ENCODE peak calls at places on chromosomes 13 and 19, in eight cellular contexts. S, J, H, Q, C, G, X and D are unnamed samples.

GRCh38 chr13:75787249-75787940 is 151.3 kb downstream of the LMO7 start:
- DNase-seq in H (no peak), S (no peak), J (peak; percentile 10), Q (no peak), G (no peak), X (no peak), C (no peak), D (no peak)

GRCh38 chr13:22049384-22049783 is 378.5 kb downstream of the FGF9 start:
- DNase-seq in G (no peak), S (no peak), Q (no peak), H (no peak), X (no peak), C (no peak), J (no peak), D (no peak)

GRCh38 chr13:38970380-38971051 is 20.1 kb downstream of the STOML3 start:
- DNase-seq in X (no peak), C (no peak), Q (no peak), J (no peak), H (no peak), G (peak; percentile 42), S (no peak), D (no peak)

GRCh38 chr19:46784262-46785053 is 3.9 kb downstream of the SLC1A5 start:
- DNase-seq in C (peak; percentile 71), X (peak; percentile 62), S (no peak), H (peak; percentile 80), Q (peak; percentile 67), J (peak; percentile 97), G (peak; percentile 82), D (peak; percentile 81)

GRCh38 chr13:65907656-65908441 is 1322.3 kb downstream of the PCDH9 start:
- DNase-seq in X (no peak), C (no peak), S (no peak), J (no peak), H (no peak), G (no peak), Q (no peak), D (no peak)

GRCh38 chr13:114149774-114150740 is 17.6 kb upstream of the RASA3 start:
- DNase-seq in Q (no peak), G (no peak), S (no peak), X (no peak), C (no peak), J (no peak), H (no peak), D (no peak)

GRCh38 chr19:49132974-49133609 is 13.7 kb downstream of the PPFIA3 start:
- DNase-seq in C (no peak), Q (peak; percentile 38), S (no peak), J (no peak), X (no peak), G (peak; percentile 84), H (no peak), D (no peak)

GRCh38 chr13:80881495-80882482 is 540.9 kb upstream of the SPRY2 start:
- DNase-seq in C (no peak), J (peak; percentile 1), S (no peak), H (no peak), Q (peak; percentile 15), G (no peak), X (no peak), D (no peak)

GRCh38 chr13:46341112-46341711 is 45.8 kb downstream of the RUBCNL start:
- DNase-seq in H (no peak), J (no peak), Q (no peak), X (peak; percentile 51), S (no peak), G (no peak), C (no peak), D (peak; percentile 33)

GRCh38 chr19:32870981-32871451 is 1.4 kb upstream of the SLC7A9 start:
- DNase-seq in X (no peak), Q (no peak), H (peak; percentile 43), C (no peak), G (no peak), J (no peak), S (no peak), D (no peak)

GRCh38 chr13:79258489-79258888 is 147.6 kb downstream of the RBM26 start:
- DNase-seq in G (no peak), J (no peak), S (no peak), H (no peak), C (no peak), X (no peak), Q (no peak), D (peak; percentile 87)

GRCh38 chr19:5086725-5087439 is 118.0 kb downstream of the KDM4B start:
- DNase-seq in H (no peak), X (no peak), S (no peak), C (no peak), J (peak; percentile 30), Q (no peak), G (peak; percentile 70), D (no peak)

GRCh38 chr19:11480927-11481776 is at the start of gene ELAVL3:
- DNase-seq in C (no peak), Q (no peak), J (no peak), H (no peak), X (no peak), G (peak; percentile 76), S (no peak), D (no peak)

GRCh38 chr19:11479090-11479469 is 1.8 kb downstream of the ELAVL3 start:
- DNase-seq in H (no peak), G (no peak), S (no peak), C (no peak), J (no peak), X (no peak), Q (no peak), D (no peak)

GRCh38 chr19:11479470-11480080 is 1.3 kb downstream of the ELAVL3 start:
- DNase-seq in C (no peak), S (no peak), Q (peak; percentile 100), H (peak; percentile 41), X (no peak), J (no peak), G (peak; percentile 91), D (no peak)

GRCh38 chr19:11481777-11482383 is 1.0 kb upstream of the ELAVL3 start:
- DNase-seq in S (peak; percentile 53), H (peak; percentile 52), J (peak; percentile 90), C (no peak), G (peak; percentile 95), X (peak; percentile 54), Q (peak; percentile 95), D (peak; percentile 58)

GRCh38 chr19:11480081-11480926 is 542 bp downstream of the ELAVL3 start:
- DNase-seq in H (no peak), S (no peak), Q (no peak), J (no peak), X (no peak), G (peak; percentile 46), C (no peak), D (no peak)
- TF ChIP-seq CTCF in H (no peak), S (no peak), Q (no peak), J (no peak), X (no peak), G (no peak), C (no peak), D (no peak)

GRCh38 chr13:53138369-53139036 is 109.9 kb downstream of the OLFM4 start:
- DNase-seq in G (no peak), Q (no peak), H (no peak), J (no peak), X (no peak), S (no peak), C (no peak), D (no peak)
- TF ChIP-seq REST in G (no peak), Q (no peak), H (no peak), J (no peak), X (no peak), S (no peak), C (no peak), D (no peak)

GRCh38 chr19:28972144-28972543 is 240.8 kb downstream of the UQCRFS1 start:
- DNase-seq in G (no peak), Q (no peak), H (no peak), J (no peak), X (no peak), C (no peak), S (no peak), D (no peak)

GRCh38 chr19:28981994-28982393 is 231.0 kb downstream of the UQCRFS1 start:
- DNase-seq in X (no peak), Q (no peak), G (no peak), J (no peak), C (no peak), H (no peak), S (no peak), D (no peak)

GRCh38 chr19:28980236-28980868 is 232.6 kb downstream of the UQCRFS1 start:
- DNase-seq in H (no peak), G (peak; percentile 70), X (no peak), S (no peak), C (no peak), Q (no peak), J (peak; percentile 20), D (no peak)

DNA sequence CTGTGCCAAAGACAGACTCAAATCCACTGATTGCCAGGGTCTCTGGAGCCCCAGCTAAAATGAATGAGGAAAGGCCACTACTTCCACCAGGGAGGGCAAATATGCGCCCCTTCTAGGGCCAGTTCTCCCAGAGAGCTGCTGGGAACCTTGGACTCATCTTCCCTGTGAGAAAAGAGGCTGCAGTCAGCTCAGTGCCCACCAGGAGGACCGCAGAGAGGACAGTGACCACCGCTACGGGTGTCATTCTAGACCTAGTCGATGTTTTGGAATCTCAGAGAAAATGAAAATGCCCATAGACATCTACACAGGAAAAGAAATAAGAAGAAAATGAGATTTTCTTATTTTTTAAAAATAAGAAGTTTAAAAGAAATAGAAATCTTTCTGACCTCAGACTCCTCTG is 235.1 kb downstream of the UQCRFS1 start:
- DNase-seq in H (no peak), J (no peak), Q (no peak), C (no peak), S (no peak), G (peak; percentile 54), X (no peak), D (no peak)
- TF ChIP-seq CTCF in H (no peak), J (no peak), Q (no peak), C (no peak), S (no peak), G (peak; percentile 25), X (no peak), D (no peak)

DNA sequence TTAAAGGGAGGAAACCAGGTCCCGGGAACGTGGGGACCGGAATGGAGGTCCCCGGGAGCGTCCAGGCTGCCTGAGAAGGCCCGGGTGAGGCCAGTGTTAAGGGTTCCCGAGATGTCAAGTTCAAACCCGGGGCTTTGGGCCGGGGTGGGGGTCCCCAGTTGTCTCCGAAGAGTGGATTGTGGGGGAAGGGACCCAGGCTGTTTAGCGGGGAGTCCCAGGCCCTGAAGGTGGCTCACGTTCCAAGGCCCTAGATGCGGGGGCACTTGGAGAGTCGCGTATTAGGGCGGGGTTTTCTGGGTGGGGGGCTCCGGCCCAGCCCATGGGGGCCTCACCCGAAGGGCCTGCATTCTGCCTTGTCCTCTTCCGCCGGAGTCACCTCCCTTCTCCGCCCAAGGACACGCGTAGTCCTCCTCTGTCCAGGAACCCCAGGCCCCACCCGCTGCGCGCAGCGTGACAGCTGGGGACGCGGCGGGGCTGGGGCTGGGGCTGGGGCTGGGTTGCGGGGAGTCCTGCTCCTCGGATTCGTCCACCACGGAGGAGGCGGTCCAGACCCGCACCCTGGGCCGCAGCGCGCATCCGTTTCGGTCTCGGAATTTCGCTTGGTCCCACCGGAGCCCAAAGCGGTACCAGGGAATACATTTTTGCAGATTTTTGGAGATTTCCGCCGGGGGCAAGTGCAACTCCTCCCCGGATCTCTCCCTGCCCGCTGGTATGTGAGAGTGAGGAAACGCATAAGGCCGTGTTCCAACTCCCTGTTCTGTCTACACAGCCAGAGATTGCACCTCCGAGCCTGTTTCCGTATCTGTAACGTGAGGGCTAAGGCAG is at the start of gene COX7A1:
- DNase-seq in H (no peak), S (no peak), C (no peak), J (no peak), G (peak; percentile 69), X (no peak), Q (no peak), D (no peak)
- TF ChIP-seq REST in H (no peak), S (no peak), C (no peak), J (no peak), G (no peak), X (no peak), Q (no peak), D (no peak)

GRCh38 chr13:110560606-110561334 is 752 bp downstream of the RAB20 start:
- DNase-seq in H (peak; percentile 49), X (no peak), S (no peak), J (no peak), C (no peak), G (peak; percentile 69), Q (no peak), D (no peak)
- TF ChIP-seq CTCF in H (no peak), X (no peak), S (no peak), J (no peak), C (no peak), G (no peak), Q (no peak), D (no peak)